ENCODE peak calls at places on chromosomes 6 and 20, in eight cellular contexts. One of them, this sample, is unnamed.

GRCh38 chr6:145028144-145028818 is 707.0 kb downstream of the EPM2A start:
- DNase-seq in colonic mucosa: peak; percentile 39
- DNase-seq in GM23248: peak; percentile 52
- DNase-seq in lower lobe of right lung: no peak
- DNase-seq in psoas muscle: no peak
- DNase-seq in effector memory CD4-positive, alpha-beta T cell: no peak
- DNase-seq in fibroblast of lung: peak; percentile 51
- DNase-seq in dorsolateral prefrontal cortex: no peak
- DNase-seq in this sample: no peak

GRCh38 chr6:107509506-107509905 is 19.6 kb downstream of the SOBP start:
- DNase-seq in colonic mucosa: no peak
- DNase-seq in GM23248: no peak
- DNase-seq in lower lobe of right lung: no peak
- DNase-seq in psoas muscle: no peak
- DNase-seq in effector memory CD4-positive, alpha-beta T cell: no peak
- DNase-seq in fibroblast of lung: no peak
- DNase-seq in dorsolateral prefrontal cortex: no peak
- DNase-seq in this sample: no peak

GRCh38 chr20:17533396-17533795 is 2.2 kb upstream of the BFSP1 start:
- DNase-seq in colonic mucosa: peak; percentile 46
- DNase-seq in GM23248: peak; percentile 58
- DNase-seq in lower lobe of right lung: no peak
- DNase-seq in psoas muscle: no peak
- DNase-seq in effector memory CD4-positive, alpha-beta T cell: no peak
- DNase-seq in fibroblast of lung: peak; percentile 70
- DNase-seq in dorsolateral prefrontal cortex: no peak
- DNase-seq in this sample: no peak

GRCh38 chr6:49787176-49787575 is at the start of gene PGK2:
- DNase-seq in colonic mucosa: no peak
- DNase-seq in GM23248: no peak
- DNase-seq in lower lobe of right lung: no peak
- DNase-seq in psoas muscle: no peak
- DNase-seq in effector memory CD4-positive, alpha-beta T cell: no peak
- DNase-seq in fibroblast of lung: no peak
- DNase-seq in dorsolateral prefrontal cortex: no peak
- DNase-seq in this sample: no peak

GRCh38 chr6:10369896-10370295 is 45.0 kb downstream of the TFAP2A start:
- DNase-seq in colonic mucosa: no peak
- DNase-seq in GM23248: peak; percentile 60
- DNase-seq in lower lobe of right lung: no peak
- DNase-seq in psoas muscle: no peak
- DNase-seq in effector memory CD4-positive, alpha-beta T cell: no peak
- DNase-seq in fibroblast of lung: no peak
- DNase-seq in dorsolateral prefrontal cortex: no peak
- DNase-seq in this sample: peak; percentile 82

GRCh38 chr20:62625516-62625915 is 16.8 kb upstream of the SLCO4A1 start:
- DNase-seq in colonic mucosa: no peak
- DNase-seq in GM23248: no peak
- DNase-seq in lower lobe of right lung: no peak
- DNase-seq in psoas muscle: peak; percentile 49
- DNase-seq in effector memory CD4-positive, alpha-beta T cell: no peak
- DNase-seq in fibroblast of lung: no peak
- DNase-seq in dorsolateral prefrontal cortex: no peak
- DNase-seq in this sample: no peak

GRCh38 chr6:74891358-74891811 is 314.5 kb downstream of the COL12A1 start:
- DNase-seq in colonic mucosa: no peak
- DNase-seq in GM23248: peak; percentile 59
- DNase-seq in lower lobe of right lung: no peak
- DNase-seq in psoas muscle: no peak
- DNase-seq in effector memory CD4-positive, alpha-beta T cell: no peak
- DNase-seq in fibroblast of lung: peak; percentile 98
- DNase-seq in dorsolateral prefrontal cortex: no peak
- DNase-seq in this sample: no peak

GRCh38 chr6:106908386-106908840 is 66.1 kb downstream of the CD24 start:
- DNase-seq in colonic mucosa: no peak
- DNase-seq in GM23248: no peak
- DNase-seq in lower lobe of right lung: no peak
- DNase-seq in psoas muscle: no peak
- DNase-seq in effector memory CD4-positive, alpha-beta T cell: no peak
- DNase-seq in fibroblast of lung: no peak
- DNase-seq in dorsolateral prefrontal cortex: no peak
- DNase-seq in this sample: no peak

GRCh38 chr20:50331469-50332251 is 141.0 kb downstream of the CEBPB start:
- DNase-seq in colonic mucosa: no peak
- DNase-seq in GM23248: no peak
- DNase-seq in lower lobe of right lung: peak; percentile 65
- DNase-seq in psoas muscle: no peak
- DNase-seq in effector memory CD4-positive, alpha-beta T cell: no peak
- DNase-seq in fibroblast of lung: no peak
- DNase-seq in dorsolateral prefrontal cortex: no peak
- DNase-seq in this sample: no peak

GRCh38 chr20:63911171-63911570 is 16.2 kb downstream of the DNAJC5 start:
- DNase-seq in colonic mucosa: peak; percentile 83
- DNase-seq in GM23248: peak; percentile 78
- DNase-seq in lower lobe of right lung: no peak
- DNase-seq in psoas muscle: no peak
- DNase-seq in effector memory CD4-positive, alpha-beta T cell: no peak
- DNase-seq in fibroblast of lung: peak; percentile 39
- DNase-seq in dorsolateral prefrontal cortex: peak; percentile 50
- DNase-seq in this sample: peak; percentile 95

GRCh38 chr6:129416337-129416990 is 293.5 kb downstream of the ARHGAP18 start:
- DNase-seq in colonic mucosa: no peak
- DNase-seq in GM23248: no peak
- DNase-seq in lower lobe of right lung: no peak
- DNase-seq in psoas muscle: no peak
- DNase-seq in effector memory CD4-positive, alpha-beta T cell: no peak
- DNase-seq in fibroblast of lung: no peak
- DNase-seq in dorsolateral prefrontal cortex: no peak
- DNase-seq in this sample: no peak

GRCh38 chr20:44079291-44079690 is 107.7 kb downstream of the JPH2 start:
- DNase-seq in colonic mucosa: no peak
- DNase-seq in GM23248: peak; percentile 29
- DNase-seq in lower lobe of right lung: no peak
- DNase-seq in psoas muscle: no peak
- DNase-seq in effector memory CD4-positive, alpha-beta T cell: no peak
- DNase-seq in fibroblast of lung: no peak
- DNase-seq in dorsolateral prefrontal cortex: no peak
- DNase-seq in this sample: no peak

GRCh38 chr20:58614366-58614765 is 36.7 kb upstream of the STX16 start:
- DNase-seq in colonic mucosa: no peak
- DNase-seq in GM23248: no peak
- DNase-seq in lower lobe of right lung: peak; percentile 16
- DNase-seq in psoas muscle: no peak
- DNase-seq in effector memory CD4-positive, alpha-beta T cell: no peak
- DNase-seq in fibroblast of lung: no peak
- DNase-seq in dorsolateral prefrontal cortex: no peak
- DNase-seq in this sample: no peak

GRCh38 chr20:49579874-49580817 is 12.2 kb upstream of the PTGIS start:
- DNase-seq in colonic mucosa: no peak
- DNase-seq in GM23248: peak; percentile 46
- DNase-seq in lower lobe of right lung: no peak
- DNase-seq in psoas muscle: no peak
- DNase-seq in effector memory CD4-positive, alpha-beta T cell: no peak
- DNase-seq in fibroblast of lung: peak; percentile 69
- DNase-seq in dorsolateral prefrontal cortex: no peak
- DNase-seq in this sample: no peak

GRCh38 chr6:87968435-87969278 is 79.0 kb upstream of the SPACA1 start:
- DNase-seq in colonic mucosa: peak; percentile 18
- DNase-seq in GM23248: peak; percentile 30
- DNase-seq in lower lobe of right lung: peak; percentile 64
- DNase-seq in psoas muscle: no peak
- DNase-seq in effector memory CD4-positive, alpha-beta T cell: no peak
- DNase-seq in fibroblast of lung: peak; percentile 2
- DNase-seq in dorsolateral prefrontal cortex: peak; percentile 20
- DNase-seq in this sample: no peak

GRCh38 chr20:41833739-41834138 is 215.6 kb upstream of the CHD6 start:
- DNase-seq in colonic mucosa: no peak
- DNase-seq in GM23248: no peak
- DNase-seq in lower lobe of right lung: no peak
- DNase-seq in psoas muscle: no peak
- DNase-seq in effector memory CD4-positive, alpha-beta T cell: no peak
- DNase-seq in fibroblast of lung: no peak
- DNase-seq in dorsolateral prefrontal cortex: no peak
- DNase-seq in this sample: no peak

GRCh38 chr6:31836676-31837611 is 9.4 kb downstream of the HSPA1B start:
- DNase-seq in colonic mucosa: peak; percentile 61
- DNase-seq in GM23248: peak; percentile 74
- DNase-seq in lower lobe of right lung: no peak
- DNase-seq in psoas muscle: no peak
- DNase-seq in effector memory CD4-positive, alpha-beta T cell: no peak
- DNase-seq in fibroblast of lung: peak; percentile 65
- DNase-seq in dorsolateral prefrontal cortex: no peak
- DNase-seq in this sample: no peak

GRCh38 chr20:18717062-18717461 is 96.5 kb upstream of the SCP2D1 start:
- DNase-seq in colonic mucosa: no peak
- DNase-seq in GM23248: no peak
- DNase-seq in lower lobe of right lung: no peak
- DNase-seq in psoas muscle: no peak
- DNase-seq in effector memory CD4-positive, alpha-beta T cell: no peak
- DNase-seq in fibroblast of lung: no peak
- DNase-seq in dorsolateral prefrontal cortex: no peak
- DNase-seq in this sample: no peak

GRCh38 chr6:148521586-148521985 is 178.9 kb downstream of the SASH1 start:
- DNase-seq in colonic mucosa: no peak
- DNase-seq in GM23248: peak; percentile 80
- DNase-seq in lower lobe of right lung: no peak
- DNase-seq in psoas muscle: no peak
- DNase-seq in effector memory CD4-positive, alpha-beta T cell: no peak
- DNase-seq in fibroblast of lung: peak; percentile 76
- DNase-seq in dorsolateral prefrontal cortex: no peak
- DNase-seq in this sample: no peak

GRCh38 chr6:157990321-157991066 is 8.8 kb downstream of the SYNJ2 start:
- DNase-seq in colonic mucosa: no peak
- DNase-seq in GM23248: no peak
- DNase-seq in lower lobe of right lung: no peak
- DNase-seq in psoas muscle: no peak
- DNase-seq in effector memory CD4-positive, alpha-beta T cell: no peak
- DNase-seq in fibroblast of lung: no peak
- DNase-seq in dorsolateral prefrontal cortex: no peak
- DNase-seq in this sample: no peak
- H3K27ac ChIP-seq in colonic mucosa: no peak overlapping the region
- H3K27ac ChIP-seq in GM23248: no peak overlapping the region
- H3K27ac ChIP-seq in lower lobe of right lung: no peak overlapping the region
- H3K27ac ChIP-seq in psoas muscle: peak overlapping the region; percentile 58
- H3K27ac ChIP-seq in effector memory CD4-positive, alpha-beta T cell: peak overlapping the region; percentile 9
- H3K27ac ChIP-seq in fibroblast of lung: no peak overlapping the region
- H3K27ac ChIP-seq in dorsolateral prefrontal cortex: peak overlapping the region; percentile 88
- H3K27ac ChIP-seq in this sample: no peak overlapping the region

GRCh38 chr6:36197739-36198221 is 1.2 kb downstream of the BRPF3 start:
- DNase-seq in colonic mucosa: no peak
- DNase-seq in GM23248: peak; percentile 21
- DNase-seq in lower lobe of right lung: no peak
- DNase-seq in psoas muscle: peak; percentile 66
- DNase-seq in effector memory CD4-positive, alpha-beta T cell: no peak
- DNase-seq in fibroblast of lung: no peak
- DNase-seq in dorsolateral prefrontal cortex: no peak
- DNase-seq in this sample: no peak

GRCh38 chr6:36198986-36199385 is 2.4 kb downstream of the BRPF3 start:
- DNase-seq in colonic mucosa: no peak
- DNase-seq in GM23248: no peak
- DNase-seq in lower lobe of right lung: no peak
- DNase-seq in psoas muscle: no peak
- DNase-seq in effector memory CD4-positive, alpha-beta T cell: no peak
- DNase-seq in fibroblast of lung: no peak
- DNase-seq in dorsolateral prefrontal cortex: no peak
- DNase-seq in this sample: no peak

GRCh38 chr6:36196880-36197548 is 470 bp downstream of the BRPF3 start:
- DNase-seq in colonic mucosa: peak; percentile 100
- DNase-seq in GM23248: peak; percentile 99
- DNase-seq in lower lobe of right lung: peak; percentile 100
- DNase-seq in psoas muscle: peak; percentile 99
- DNase-seq in effector memory CD4-positive, alpha-beta T cell: peak; percentile 99
- DNase-seq in fibroblast of lung: peak; percentile 97
- DNase-seq in dorsolateral prefrontal cortex: peak; percentile 100
- DNase-seq in this sample: peak; percentile 62

GRCh38 chr6:36195471-36196048 is 984 bp upstream of the BRPF3 start:
- DNase-seq in colonic mucosa: no peak
- DNase-seq in GM23248: peak; percentile 22
- DNase-seq in lower lobe of right lung: no peak
- DNase-seq in psoas muscle: no peak
- DNase-seq in effector memory CD4-positive, alpha-beta T cell: no peak
- DNase-seq in fibroblast of lung: peak; percentile 2
- DNase-seq in dorsolateral prefrontal cortex: no peak
- DNase-seq in this sample: no peak

DNA sequence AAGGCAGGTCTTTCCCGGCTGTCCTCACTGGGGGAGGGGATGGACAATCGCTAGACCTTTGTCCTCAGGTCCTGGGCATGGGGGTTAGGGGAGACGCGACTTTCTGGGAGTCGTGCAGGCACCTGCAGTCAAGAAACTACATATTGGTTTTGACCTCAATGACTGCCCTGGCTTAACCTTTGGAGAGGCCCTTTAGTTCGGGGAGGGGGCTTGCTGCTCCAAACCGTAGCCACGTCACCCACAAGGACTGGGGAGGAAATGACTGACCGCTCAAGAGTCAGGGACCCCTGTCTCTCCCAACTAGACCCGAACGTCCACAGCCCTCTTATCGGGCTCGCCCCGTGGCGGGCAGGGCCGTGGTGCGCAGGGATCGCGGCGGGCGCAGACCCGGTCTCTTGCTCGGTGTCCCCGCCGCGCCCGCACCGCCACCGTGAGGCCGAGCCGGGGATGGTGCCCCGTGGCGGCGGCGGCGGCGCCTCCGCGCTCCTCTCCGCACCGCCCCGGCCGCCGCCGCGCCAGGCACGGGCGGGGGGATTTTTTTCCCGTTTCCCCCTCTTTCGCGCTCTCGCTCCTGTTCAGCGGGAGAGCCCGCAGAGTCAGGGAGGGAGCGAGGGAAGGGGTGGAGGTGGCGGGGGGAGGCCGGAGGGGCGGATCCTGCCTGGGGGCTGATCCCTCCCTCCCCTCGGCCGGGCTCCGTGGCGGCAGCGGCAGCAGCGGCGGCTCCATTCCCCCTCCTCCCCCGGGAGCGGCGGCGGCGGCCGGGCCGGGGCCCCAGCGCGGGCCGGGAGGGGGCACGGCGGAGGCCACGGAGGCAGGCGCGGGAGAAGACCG is at the start of gene BRPF3:
- DNase-seq in colonic mucosa: peak; percentile 78
- DNase-seq in GM23248: peak; percentile 86
- DNase-seq in lower lobe of right lung: peak; percentile 89
- DNase-seq in psoas muscle: peak; percentile 90
- DNase-seq in effector memory CD4-positive, alpha-beta T cell: peak; percentile 68
- DNase-seq in fibroblast of lung: peak; percentile 69
- DNase-seq in dorsolateral prefrontal cortex: peak; percentile 81
- DNase-seq in this sample: no peak
- H3K27ac ChIP-seq in colonic mucosa: peak within 1 kb of the TSS; percentile 85
- H3K27ac ChIP-seq in GM23248: peak within 1 kb of the TSS; percentile 71
- H3K27ac ChIP-seq in lower lobe of right lung: peak within 1 kb of the TSS; percentile 94
- H3K27ac ChIP-seq in psoas muscle: peak within 1 kb of the TSS; percentile 93
- H3K27ac ChIP-seq in effector memory CD4-positive, alpha-beta T cell: peak within 1 kb of the TSS; percentile 80
- H3K27ac ChIP-seq in fibroblast of lung: peak within 1 kb of the TSS; percentile 56
- H3K27ac ChIP-seq in dorsolateral prefrontal cortex: peak within 1 kb of the TSS; percentile 95
- H3K27ac ChIP-seq in this sample: peak within 1 kb of the TSS; percentile 77

GRCh38 chr6:19309661-19310060 is 527.5 kb upstream of the ID4 start:
- DNase-seq in colonic mucosa: no peak
- DNase-seq in GM23248: no peak
- DNase-seq in lower lobe of right lung: no peak
- DNase-seq in psoas muscle: no peak
- DNase-seq in effector memory CD4-positive, alpha-beta T cell: no peak
- DNase-seq in fibroblast of lung: no peak
- DNase-seq in dorsolateral prefrontal cortex: no peak
- DNase-seq in this sample: no peak
- H3K27ac ChIP-seq in colonic mucosa: no peak overlapping the region
- H3K27ac ChIP-seq in GM23248: no peak overlapping the region
- H3K27ac ChIP-seq in lower lobe of right lung: no peak overlapping the region
- H3K27ac ChIP-seq in psoas muscle: no peak overlapping the region
- H3K27ac ChIP-seq in effector memory CD4-positive, alpha-beta T cell: no peak overlapping the region
- H3K27ac ChIP-seq in fibroblast of lung: no peak overlapping the region
- H3K27ac ChIP-seq in dorsolateral prefrontal cortex: no peak overlapping the region
- H3K27ac ChIP-seq in this sample: no peak overlapping the region

GRCh38 chr6:27891300-27891913 is 20.8 kb downstream of the OR2B2 start:
- DNase-seq in colonic mucosa: no peak
- DNase-seq in GM23248: no peak
- DNase-seq in lower lobe of right lung: no peak
- DNase-seq in psoas muscle: no peak
- DNase-seq in effector memory CD4-positive, alpha-beta T cell: no peak
- DNase-seq in fibroblast of lung: no peak
- DNase-seq in dorsolateral prefrontal cortex: no peak
- DNase-seq in this sample: no peak
- H3K27ac ChIP-seq in colonic mucosa: peak overlapping the region; percentile 81
- H3K27ac ChIP-seq in GM23248: no peak overlapping the region
- H3K27ac ChIP-seq in lower lobe of right lung: no peak overlapping the region
- H3K27ac ChIP-seq in psoas muscle: no peak overlapping the region
- H3K27ac ChIP-seq in effector memory CD4-positive, alpha-beta T cell: no peak overlapping the region
- H3K27ac ChIP-seq in fibroblast of lung: peak overlapping the region; percentile 24
- H3K27ac ChIP-seq in dorsolateral prefrontal cortex: no peak overlapping the region
- H3K27ac ChIP-seq in this sample: peak overlapping the region; percentile 77

This sample was measured in epithelial cell of prostate.